ENCODE peak calls at places on chromosomes 1 and 21, in nine cellular contexts. One of them, this sample, is unnamed.

GRCh38 chr1:228156518-228156875 is 6.8 kb downstream of the GJC2 start:
- DNase-seq in HCT116: no peak
- DNase-seq in CD8-positive, alpha-beta T cell: no peak
- DNase-seq in kidney: peak
- DNase-seq in IMR-90: no peak
- DNase-seq in brain microvascular endothelial cell: no peak
- DNase-seq in AG04450: no peak
- DNase-seq in heart left ventricle: peak
- DNase-seq in stomach: no peak
- DNase-seq in this sample: no peak

GRCh38 chr21:35128526-35128925 is 79.4 kb upstream of the RUNX1 start:
- DNase-seq in AG04450: no peak
- DNase-seq in brain microvascular endothelial cell: no peak
- DNase-seq in stomach: no peak
- DNase-seq in CD8-positive, alpha-beta T cell: no peak
- DNase-seq in IMR-90: no peak
- DNase-seq in kidney: no peak
- DNase-seq in HCT116: no peak
- DNase-seq in heart left ventricle: no peak
- DNase-seq in this sample: no peak

GRCh38 chr1:1250828-1251284 is 4.3 kb upstream of the C1QTNF12 start:
- DNase-seq in CD8-positive, alpha-beta T cell: peak
- DNase-seq in kidney: no peak
- DNase-seq in brain microvascular endothelial cell: no peak
- DNase-seq in stomach: no peak
- DNase-seq in IMR-90: no peak
- DNase-seq in HCT116: no peak
- DNase-seq in heart left ventricle: no peak
- DNase-seq in AG04450: no peak
- DNase-seq in this sample: no peak

GRCh38 chr1:99457381-99458165 is 188.3 kb upstream of the PALMD start:
- DNase-seq in HCT116: no peak
- DNase-seq in brain microvascular endothelial cell: peak
- DNase-seq in heart left ventricle: no peak
- DNase-seq in AG04450: no peak
- DNase-seq in kidney: no peak
- DNase-seq in IMR-90: peak
- DNase-seq in CD8-positive, alpha-beta T cell: no peak
- DNase-seq in stomach: no peak
- DNase-seq in this sample: no peak

GRCh38 chr1:236269439-236269838 is 12.3 kb downstream of the ERO1B start:
- DNase-seq in stomach: no peak
- DNase-seq in IMR-90: no peak
- DNase-seq in HCT116: no peak
- DNase-seq in brain microvascular endothelial cell: no peak
- DNase-seq in AG04450: no peak
- DNase-seq in kidney: no peak
- DNase-seq in heart left ventricle: no peak
- DNase-seq in CD8-positive, alpha-beta T cell: no peak
- DNase-seq in this sample: no peak

GRCh38 chr1:1402081-1402900 is 3.2 kb upstream of the CCNL2 start:
- DNase-seq in heart left ventricle: no peak
- DNase-seq in brain microvascular endothelial cell: peak
- DNase-seq in HCT116: peak
- DNase-seq in kidney: peak
- DNase-seq in CD8-positive, alpha-beta T cell: no peak
- DNase-seq in AG04450: peak
- DNase-seq in stomach: no peak
- DNase-seq in IMR-90: peak
- DNase-seq in this sample: peak

GRCh38 chr21:46452719-46453118 is 6.0 kb upstream of the DIP2A start:
- DNase-seq in CD8-positive, alpha-beta T cell: no peak
- DNase-seq in brain microvascular endothelial cell: no peak
- DNase-seq in heart left ventricle: no peak
- DNase-seq in HCT116: no peak
- DNase-seq in IMR-90: no peak
- DNase-seq in kidney: no peak
- DNase-seq in AG04450: no peak
- DNase-seq in stomach: no peak
- DNase-seq in this sample: no peak

GRCh38 chr1:6108937-6109636 is 63.4 kb downstream of the KCNAB2 start:
- DNase-seq in IMR-90: peak
- DNase-seq in brain microvascular endothelial cell: peak
- DNase-seq in CD8-positive, alpha-beta T cell: no peak
- DNase-seq in HCT116: peak
- DNase-seq in heart left ventricle: no peak
- DNase-seq in kidney: peak
- DNase-seq in stomach: no peak
- DNase-seq in AG04450: no peak
- DNase-seq in this sample: peak

GRCh38 chr21:45554477-45555175 is 12.4 kb upstream of the SLC19A1 start:
- DNase-seq in AG04450: no peak
- DNase-seq in CD8-positive, alpha-beta T cell: peak
- DNase-seq in stomach: peak
- DNase-seq in kidney: peak
- DNase-seq in HCT116: peak
- DNase-seq in IMR-90: peak
- DNase-seq in heart left ventricle: peak
- DNase-seq in brain microvascular endothelial cell: peak
- DNase-seq in this sample: peak

GRCh38 chr1:36446261-36446660 is 4.0 kb downstream of the OSCP1 start:
- DNase-seq in AG04450: no peak
- DNase-seq in stomach: no peak
- DNase-seq in IMR-90: no peak
- DNase-seq in heart left ventricle: no peak
- DNase-seq in CD8-positive, alpha-beta T cell: no peak
- DNase-seq in HCT116: no peak
- DNase-seq in brain microvascular endothelial cell: no peak
- DNase-seq in kidney: no peak
- DNase-seq in this sample: peak
- TF ChIP-seq CTCF in AG04450: peak
- TF ChIP-seq CTCF in stomach: no peak
- TF ChIP-seq CTCF in IMR-90: peak
- TF ChIP-seq CTCF in heart left ventricle: peak
- TF ChIP-seq CTCF in CD8-positive, alpha-beta T cell: no peak
- TF ChIP-seq CTCF in HCT116: peak
- TF ChIP-seq CTCF in brain microvascular endothelial cell: peak
- TF ChIP-seq CTCF in kidney: no peak
- TF ChIP-seq CTCF in this sample: no peak

DNA sequence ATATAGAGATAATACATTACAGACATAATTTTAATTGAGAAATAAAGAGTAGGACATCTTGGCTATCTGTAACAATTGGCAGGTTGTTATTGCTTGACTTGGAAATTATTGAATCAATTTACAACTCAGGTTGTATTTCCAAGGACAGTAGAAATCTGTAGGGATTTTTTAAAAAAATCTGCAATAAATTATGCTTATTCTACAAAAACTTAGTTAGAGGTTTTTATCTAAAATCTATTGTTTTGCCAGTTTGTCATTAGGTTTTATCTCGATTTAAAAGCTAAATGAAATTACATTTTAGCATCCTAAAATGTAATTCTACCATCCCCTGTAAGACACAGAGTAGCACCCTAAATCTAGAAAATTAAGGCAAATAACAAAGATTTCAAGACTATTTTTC is 408.8 kb downstream of the COL11A1 start:
- DNase-seq in HCT116: no peak
- DNase-seq in IMR-90: no peak
- DNase-seq in AG04450: no peak
- DNase-seq in stomach: no peak
- DNase-seq in heart left ventricle: no peak
- DNase-seq in brain microvascular endothelial cell: no peak
- DNase-seq in kidney: no peak
- DNase-seq in CD8-positive, alpha-beta T cell: no peak
- DNase-seq in this sample: no peak
- H3K27ac ChIP-seq in HCT116: no peak
- H3K27ac ChIP-seq in IMR-90: no peak
- H3K27ac ChIP-seq in AG04450: no peak
- H3K27ac ChIP-seq in stomach: no peak
- H3K27ac ChIP-seq in heart left ventricle: no peak
- H3K27ac ChIP-seq in brain microvascular endothelial cell: no peak
- H3K27ac ChIP-seq in kidney: no peak
- H3K27ac ChIP-seq in CD8-positive, alpha-beta T cell: no peak
- H3K27ac ChIP-seq in this sample: no peak

GRCh38 chr1:113805256-113805531 is 7.1 kb downstream of the RSBN1 start:
- DNase-seq in HCT116: no peak
- DNase-seq in stomach: no peak
- DNase-seq in CD8-positive, alpha-beta T cell: no peak
- DNase-seq in IMR-90: no peak
- DNase-seq in AG04450: no peak
- DNase-seq in kidney: no peak
- DNase-seq in heart left ventricle: no peak
- DNase-seq in brain microvascular endothelial cell: no peak
- DNase-seq in this sample: no peak
- H3K4me3 ChIP-seq in HCT116: no peak
- H3K4me3 ChIP-seq in stomach: no peak
- H3K4me3 ChIP-seq in CD8-positive, alpha-beta T cell: no peak
- H3K4me3 ChIP-seq in IMR-90: no peak
- H3K4me3 ChIP-seq in AG04450: no peak
- H3K4me3 ChIP-seq in kidney: no peak
- H3K4me3 ChIP-seq in heart left ventricle: no peak
- H3K4me3 ChIP-seq in brain microvascular endothelial cell: no peak
- H3K4me3 ChIP-seq in this sample: no peak

DNA sequence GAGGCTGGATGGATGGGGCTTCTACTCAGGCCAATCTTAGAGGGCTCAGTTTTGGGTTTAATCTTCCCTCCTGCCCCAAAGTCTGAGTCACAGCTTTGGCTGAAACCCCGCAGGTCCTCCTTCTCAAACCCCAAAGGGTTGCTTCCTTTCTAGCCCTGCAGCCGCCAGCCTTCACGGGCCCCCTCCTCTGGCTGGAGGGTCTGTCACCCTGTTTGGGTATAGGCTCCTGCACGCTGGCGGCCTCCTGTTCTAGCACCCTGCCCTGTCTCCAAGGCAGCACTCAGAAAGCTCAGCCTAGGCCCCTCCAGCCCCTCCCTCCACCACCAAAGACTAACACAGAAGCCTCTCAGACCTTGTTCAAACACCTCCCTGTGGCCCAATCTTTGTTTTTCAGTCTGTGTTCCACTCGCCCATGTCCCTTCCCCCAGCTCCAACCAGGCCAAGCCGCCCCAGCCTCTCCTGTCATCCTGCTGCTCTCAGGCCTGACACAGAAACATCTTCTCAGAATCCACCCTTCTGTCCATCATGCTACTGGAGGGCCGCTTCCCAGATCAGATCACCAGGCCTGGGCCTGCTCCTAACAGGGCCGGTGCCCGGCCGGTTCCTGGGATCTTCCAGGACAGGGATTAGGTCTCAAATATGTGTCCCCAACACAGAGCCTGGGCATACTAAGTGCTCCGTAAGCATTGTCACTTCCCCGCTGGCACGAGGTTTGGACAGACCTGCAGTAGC is 35.5 kb downstream of the HTR6 start:
- DNase-seq in CD8-positive, alpha-beta T cell: no peak
- DNase-seq in AG04450: no peak
- DNase-seq in brain microvascular endothelial cell: no peak
- DNase-seq in kidney: peak
- DNase-seq in heart left ventricle: no peak
- DNase-seq in HCT116: no peak
- DNase-seq in stomach: no peak
- DNase-seq in IMR-90: no peak
- DNase-seq in this sample: no peak
- TF ChIP-seq CTCF in CD8-positive, alpha-beta T cell: no peak
- TF ChIP-seq CTCF in AG04450: no peak
- TF ChIP-seq CTCF in brain microvascular endothelial cell: no peak
- TF ChIP-seq CTCF in kidney: no peak
- TF ChIP-seq CTCF in heart left ventricle: no peak
- TF ChIP-seq CTCF in HCT116: no peak
- TF ChIP-seq CTCF in stomach: no peak
- TF ChIP-seq CTCF in IMR-90: no peak
- TF ChIP-seq CTCF in this sample: no peak

GRCh38 chr1:63143482-63143881 is 178.9 kb upstream of the FOXD3 start:
- DNase-seq in heart left ventricle: no peak
- DNase-seq in AG04450: no peak
- DNase-seq in IMR-90: no peak
- DNase-seq in kidney: no peak
- DNase-seq in brain microvascular endothelial cell: no peak
- DNase-seq in stomach: no peak
- DNase-seq in HCT116: no peak
- DNase-seq in CD8-positive, alpha-beta T cell: no peak
- DNase-seq in this sample: no peak

GRCh38 chr1:63152572-63152971 is 169.8 kb upstream of the FOXD3 start:
- DNase-seq in kidney: no peak
- DNase-seq in AG04450: no peak
- DNase-seq in IMR-90: no peak
- DNase-seq in stomach: no peak
- DNase-seq in CD8-positive, alpha-beta T cell: no peak
- DNase-seq in brain microvascular endothelial cell: no peak
- DNase-seq in heart left ventricle: no peak
- DNase-seq in HCT116: no peak
- DNase-seq in this sample: no peak

GRCh38 chr1:63147783-63148182 is 174.6 kb upstream of the FOXD3 start:
- DNase-seq in heart left ventricle: no peak
- DNase-seq in HCT116: no peak
- DNase-seq in CD8-positive, alpha-beta T cell: no peak
- DNase-seq in AG04450: no peak
- DNase-seq in IMR-90: no peak
- DNase-seq in brain microvascular endothelial cell: no peak
- DNase-seq in stomach: no peak
- DNase-seq in kidney: no peak
- DNase-seq in this sample: no peak

GRCh38 chr1:63148825-63149645 is 173.3 kb upstream of the FOXD3 start:
- DNase-seq in AG04450: peak
- DNase-seq in brain microvascular endothelial cell: peak
- DNase-seq in heart left ventricle: no peak
- DNase-seq in IMR-90: peak
- DNase-seq in kidney: no peak
- DNase-seq in CD8-positive, alpha-beta T cell: no peak
- DNase-seq in HCT116: peak
- DNase-seq in stomach: peak
- DNase-seq in this sample: peak
- H3K27ac ChIP-seq in AG04450: no peak
- H3K27ac ChIP-seq in brain microvascular endothelial cell: no peak
- H3K27ac ChIP-seq in heart left ventricle: no peak
- H3K27ac ChIP-seq in IMR-90: no peak
- H3K27ac ChIP-seq in kidney: no peak
- H3K27ac ChIP-seq in CD8-positive, alpha-beta T cell: no peak
- H3K27ac ChIP-seq in HCT116: no peak
- H3K27ac ChIP-seq in stomach: no peak
- H3K27ac ChIP-seq in this sample: no peak

DNA sequence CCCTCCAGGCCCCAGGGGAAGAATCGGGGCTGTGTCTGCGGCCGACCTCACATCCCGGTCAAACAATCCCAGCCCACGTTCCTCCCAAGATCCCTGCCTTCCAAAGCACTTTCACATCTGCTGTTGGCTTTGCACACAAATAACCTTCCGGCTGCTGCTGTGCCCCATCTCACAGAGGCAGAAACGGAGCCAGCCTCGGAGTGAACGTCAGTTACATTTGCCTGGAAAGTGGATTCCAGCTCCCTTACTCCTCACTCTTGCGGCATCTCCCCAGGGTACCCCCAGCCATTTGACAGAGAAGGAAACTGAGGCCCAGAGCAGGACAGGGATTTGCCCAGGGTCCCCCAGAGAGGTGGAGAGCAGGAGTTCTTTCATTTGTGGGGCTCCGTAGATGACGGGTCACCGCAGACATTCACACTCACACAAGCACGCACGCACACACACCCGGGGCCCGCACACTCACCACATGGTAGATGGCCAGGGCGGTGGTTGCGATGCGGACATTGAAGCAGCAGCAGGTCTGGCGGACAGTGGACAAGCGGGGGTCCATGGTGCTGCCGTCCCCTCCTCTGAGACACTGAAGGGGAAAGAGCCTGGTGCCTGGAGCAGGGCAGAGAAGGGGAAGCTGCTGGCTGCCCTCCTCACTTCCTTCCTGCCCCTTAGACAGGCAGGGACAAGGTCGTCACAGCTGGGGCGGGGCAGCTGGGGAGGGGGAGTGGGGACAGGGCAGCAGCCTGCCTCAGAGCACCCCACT is at the start of gene LAPTM5:
- DNase-seq in HCT116: no peak
- DNase-seq in brain microvascular endothelial cell: peak
- DNase-seq in heart left ventricle: peak
- DNase-seq in CD8-positive, alpha-beta T cell: peak
- DNase-seq in AG04450: no peak
- DNase-seq in stomach: peak
- DNase-seq in kidney: peak
- DNase-seq in IMR-90: no peak
- DNase-seq in this sample: peak
- H3K4me3 ChIP-seq in HCT116: no peak
- H3K4me3 ChIP-seq in brain microvascular endothelial cell: no peak
- H3K4me3 ChIP-seq in heart left ventricle: peak
- H3K4me3 ChIP-seq in CD8-positive, alpha-beta T cell: peak
- H3K4me3 ChIP-seq in AG04450: no peak
- H3K4me3 ChIP-seq in stomach: peak
- H3K4me3 ChIP-seq in kidney: peak
- H3K4me3 ChIP-seq in IMR-90: no peak
- H3K4me3 ChIP-seq in this sample: no peak